ENCODE peak calls at places on chromosomes 7 and 10, in nine cellular contexts. One of them, this sample, is unnamed.

GRCh38 chr10:5625992-5626777 is 40.2 kb downstream of the ASB13 start:
- DNase-seq in right lobe of liver: peak
- DNase-seq in cardiac muscle cell: no peak
- DNase-seq in PC-3: no peak
- DNase-seq in body of pancreas: peak
- DNase-seq in fibroblast of mammary gland: no peak
- DNase-seq in HL-60: no peak
- DNase-seq in OCI-LY7: no peak
- DNase-seq in Panc1: no peak
- DNase-seq in this sample: no peak

GRCh38 chr7:7819442-7820247 is 101.2 kb upstream of the RPA3 start:
- DNase-seq in right lobe of liver: no peak
- DNase-seq in cardiac muscle cell: no peak
- DNase-seq in PC-3: no peak
- DNase-seq in body of pancreas: no peak
- DNase-seq in fibroblast of mammary gland: no peak
- DNase-seq in HL-60: no peak
- DNase-seq in OCI-LY7: no peak
- DNase-seq in Panc1: no peak
- DNase-seq in this sample: no peak

GRCh38 chr7:122887198-122887597 is 938 bp upstream of the CADPS2 start:
- DNase-seq in right lobe of liver: peak
- DNase-seq in cardiac muscle cell: peak
- DNase-seq in PC-3: peak
- DNase-seq in body of pancreas: peak
- DNase-seq in fibroblast of mammary gland: peak
- DNase-seq in HL-60: no peak
- DNase-seq in OCI-LY7: no peak
- DNase-seq in Panc1: peak
- DNase-seq in this sample: no peak

GRCh38 chr10:110756886-110757285 is 112.8 kb downstream of the RBM20 start:
- DNase-seq in right lobe of liver: no peak
- DNase-seq in cardiac muscle cell: no peak
- DNase-seq in PC-3: no peak
- DNase-seq in body of pancreas: no peak
- DNase-seq in fibroblast of mammary gland: no peak
- DNase-seq in HL-60: no peak
- DNase-seq in OCI-LY7: no peak
- DNase-seq in Panc1: no peak
- DNase-seq in this sample: no peak

GRCh38 chr7:19982841-19983835 is 209.7 kb upstream of the TMEM196 start:
- DNase-seq in right lobe of liver: no peak
- DNase-seq in cardiac muscle cell: peak
- DNase-seq in PC-3: peak
- DNase-seq in body of pancreas: peak
- DNase-seq in fibroblast of mammary gland: peak
- DNase-seq in HL-60: no peak
- DNase-seq in OCI-LY7: peak
- DNase-seq in Panc1: no peak
- DNase-seq in this sample: no peak

GRCh38 chr7:43700646-43701501 is 28.4 kb downstream of the COA1 start:
- DNase-seq in right lobe of liver: no peak
- DNase-seq in cardiac muscle cell: no peak
- DNase-seq in PC-3: no peak
- DNase-seq in body of pancreas: no peak
- DNase-seq in fibroblast of mammary gland: no peak
- DNase-seq in HL-60: no peak
- DNase-seq in OCI-LY7: no peak
- DNase-seq in Panc1: no peak
- DNase-seq in this sample: no peak

GRCh38 chr10:132942740-132943554 is 577 bp upstream of the CFAP46 start:
- DNase-seq in right lobe of liver: peak
- DNase-seq in cardiac muscle cell: no peak
- DNase-seq in PC-3: no peak
- DNase-seq in body of pancreas: no peak
- DNase-seq in fibroblast of mammary gland: no peak
- DNase-seq in HL-60: no peak
- DNase-seq in OCI-LY7: no peak
- DNase-seq in Panc1: no peak
- DNase-seq in this sample: no peak

GRCh38 chr10:89355373-89355772 is 22.5 kb upstream of the IFIT1B start:
- DNase-seq in right lobe of liver: no peak
- DNase-seq in cardiac muscle cell: peak
- DNase-seq in PC-3: peak
- DNase-seq in body of pancreas: no peak
- DNase-seq in fibroblast of mammary gland: peak
- DNase-seq in HL-60: no peak
- DNase-seq in OCI-LY7: no peak
- DNase-seq in Panc1: no peak
- DNase-seq in this sample: peak

GRCh38 chr7:57215423-57215822 is 83.2 kb upstream of the ZNF479 start:
- DNase-seq in right lobe of liver: peak
- DNase-seq in cardiac muscle cell: no peak
- DNase-seq in PC-3: no peak
- DNase-seq in body of pancreas: no peak
- DNase-seq in fibroblast of mammary gland: no peak
- DNase-seq in HL-60: no peak
- DNase-seq in OCI-LY7: no peak
- DNase-seq in Panc1: no peak
- DNase-seq in this sample: no peak

GRCh38 chr10:21750424-21750823 is 216.4 kb downstream of the MLLT10 start:
- DNase-seq in right lobe of liver: no peak
- DNase-seq in cardiac muscle cell: no peak
- DNase-seq in PC-3: peak
- DNase-seq in body of pancreas: no peak
- DNase-seq in fibroblast of mammary gland: peak
- DNase-seq in HL-60: no peak
- DNase-seq in OCI-LY7: no peak
- DNase-seq in Panc1: no peak
- DNase-seq in this sample: no peak

GRCh38 chr7:130491841-130492518 is at the start of gene MEST:
- DNase-seq in right lobe of liver: peak
- DNase-seq in cardiac muscle cell: peak
- DNase-seq in PC-3: no peak
- DNase-seq in body of pancreas: peak
- DNase-seq in fibroblast of mammary gland: no peak
- DNase-seq in HL-60: no peak
- DNase-seq in OCI-LY7: no peak
- DNase-seq in Panc1: no peak
- DNase-seq in this sample: no peak

GRCh38 chr7:25970381-25970780 is 181.6 kb upstream of the NFE2L3 start:
- DNase-seq in right lobe of liver: no peak
- DNase-seq in cardiac muscle cell: no peak
- DNase-seq in PC-3: no peak
- DNase-seq in body of pancreas: no peak
- DNase-seq in fibroblast of mammary gland: no peak
- DNase-seq in HL-60: no peak
- DNase-seq in OCI-LY7: no peak
- DNase-seq in Panc1: no peak
- DNase-seq in this sample: no peak

GRCh38 chr10:1004294-1004693 is 16.1 kb downstream of the GTPBP4 start:
- DNase-seq in right lobe of liver: no peak
- DNase-seq in cardiac muscle cell: no peak
- DNase-seq in PC-3: no peak
- DNase-seq in body of pancreas: no peak
- DNase-seq in fibroblast of mammary gland: no peak
- DNase-seq in HL-60: no peak
- DNase-seq in OCI-LY7: no peak
- DNase-seq in Panc1: no peak
- DNase-seq in this sample: no peak

DNA sequence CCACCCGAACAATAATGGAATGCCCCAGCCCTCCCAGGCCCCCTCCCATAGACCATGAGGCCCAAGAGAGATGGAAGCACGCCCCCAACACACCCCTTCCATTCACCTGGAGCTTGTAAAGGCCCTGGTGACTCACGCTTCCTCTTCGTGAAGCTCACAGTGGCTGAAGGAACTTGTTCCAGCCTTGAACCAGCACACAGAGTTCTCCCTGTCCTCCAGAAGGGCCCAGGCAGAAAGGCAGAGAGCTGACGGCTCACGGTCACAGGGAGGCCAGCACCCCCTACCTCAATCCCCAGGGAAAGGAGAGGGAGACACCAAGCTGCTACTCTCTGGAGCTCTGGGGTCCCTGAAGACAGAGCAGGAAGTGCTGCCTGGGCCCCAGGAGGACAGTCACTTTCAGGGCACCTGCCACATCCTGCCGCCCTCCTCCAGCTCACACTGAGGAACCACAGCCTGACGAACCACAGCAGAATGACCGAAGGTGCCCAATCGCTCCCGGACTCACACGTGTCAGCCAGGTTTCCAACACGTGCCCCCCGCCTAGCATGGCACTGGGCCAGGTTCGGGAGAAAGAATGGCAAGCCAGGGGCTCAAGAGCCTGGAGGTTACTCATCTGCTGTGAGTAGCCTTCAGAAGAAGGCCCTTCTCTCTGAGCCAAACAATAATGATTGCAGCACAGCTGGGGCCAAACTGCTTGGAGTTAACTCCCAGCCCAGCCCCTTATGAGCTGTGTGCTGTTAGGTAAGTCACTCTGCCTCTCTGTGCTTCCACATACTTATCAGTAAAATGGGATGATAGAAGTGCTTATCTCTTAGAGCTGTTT is 52.8 kb downstream of the DLG5 start:
- DNase-seq in right lobe of liver: no peak
- DNase-seq in cardiac muscle cell: peak
- DNase-seq in PC-3: peak
- DNase-seq in body of pancreas: peak
- DNase-seq in fibroblast of mammary gland: peak
- DNase-seq in HL-60: peak
- DNase-seq in OCI-LY7: peak
- DNase-seq in Panc1: no peak
- DNase-seq in this sample: peak
- H3K4me3 ChIP-seq in right lobe of liver: no peak
- H3K4me3 ChIP-seq in cardiac muscle cell: no peak
- H3K4me3 ChIP-seq in PC-3: peak
- H3K4me3 ChIP-seq in body of pancreas: no peak
- H3K4me3 ChIP-seq in fibroblast of mammary gland: no peak
- H3K4me3 ChIP-seq in HL-60: no peak
- H3K4me3 ChIP-seq in OCI-LY7: no peak
- H3K4me3 ChIP-seq in Panc1: no peak
- H3K4me3 ChIP-seq in this sample: no peak

GRCh38 chr7:119175916-119176627 is 951.6 kb downstream of the ANKRD7 start:
- DNase-seq in right lobe of liver: no peak
- DNase-seq in cardiac muscle cell: peak
- DNase-seq in PC-3: peak
- DNase-seq in body of pancreas: peak
- DNase-seq in fibroblast of mammary gland: peak
- DNase-seq in HL-60: peak
- DNase-seq in OCI-LY7: peak
- DNase-seq in Panc1: peak
- DNase-seq in this sample: no peak
- TF ChIP-seq CTCF in right lobe of liver: peak
- TF ChIP-seq CTCF in cardiac muscle cell: peak
- TF ChIP-seq CTCF in PC-3: peak
- TF ChIP-seq CTCF in body of pancreas: peak
- TF ChIP-seq CTCF in fibroblast of mammary gland: peak
- TF ChIP-seq CTCF in HL-60: peak
- TF ChIP-seq CTCF in OCI-LY7: peak
- TF ChIP-seq CTCF in Panc1: peak
- TF ChIP-seq CTCF in this sample: peak

GRCh38 chr7:151856098-151856497 is 20.8 kb downstream of the PRKAG2 start:
- DNase-seq in right lobe of liver: no peak
- DNase-seq in cardiac muscle cell: no peak
- DNase-seq in PC-3: peak
- DNase-seq in body of pancreas: no peak
- DNase-seq in fibroblast of mammary gland: no peak
- DNase-seq in HL-60: no peak
- DNase-seq in OCI-LY7: no peak
- DNase-seq in Panc1: no peak
- DNase-seq in this sample: no peak

GRCh38 chr7:151858456-151858855 is 18.5 kb downstream of the PRKAG2 start:
- DNase-seq in right lobe of liver: no peak
- DNase-seq in cardiac muscle cell: no peak
- DNase-seq in PC-3: no peak
- DNase-seq in body of pancreas: no peak
- DNase-seq in fibroblast of mammary gland: no peak
- DNase-seq in HL-60: no peak
- DNase-seq in OCI-LY7: no peak
- DNase-seq in Panc1: no peak
- DNase-seq in this sample: no peak

GRCh38 chr7:151856516-151856915 is 20.4 kb downstream of the PRKAG2 start:
- DNase-seq in right lobe of liver: no peak
- DNase-seq in cardiac muscle cell: no peak
- DNase-seq in PC-3: no peak
- DNase-seq in body of pancreas: no peak
- DNase-seq in fibroblast of mammary gland: no peak
- DNase-seq in HL-60: no peak
- DNase-seq in OCI-LY7: no peak
- DNase-seq in Panc1: no peak
- DNase-seq in this sample: no peak

GRCh38 chr7:151857866-151858440 is 19.0 kb downstream of the PRKAG2 start:
- DNase-seq in right lobe of liver: no peak
- DNase-seq in cardiac muscle cell: no peak
- DNase-seq in PC-3: no peak
- DNase-seq in body of pancreas: no peak
- DNase-seq in fibroblast of mammary gland: no peak
- DNase-seq in HL-60: no peak
- DNase-seq in OCI-LY7: no peak
- DNase-seq in Panc1: no peak
- DNase-seq in this sample: no peak

GRCh38 chr7:151857412-151857811 is 19.5 kb downstream of the PRKAG2 start:
- DNase-seq in right lobe of liver: no peak
- DNase-seq in cardiac muscle cell: no peak
- DNase-seq in PC-3: no peak
- DNase-seq in body of pancreas: no peak
- DNase-seq in fibroblast of mammary gland: no peak
- DNase-seq in HL-60: no peak
- DNase-seq in OCI-LY7: no peak
- DNase-seq in Panc1: no peak
- DNase-seq in this sample: no peak
- H3K4me3 ChIP-seq in right lobe of liver: no peak
- H3K4me3 ChIP-seq in cardiac muscle cell: no peak
- H3K4me3 ChIP-seq in PC-3: no peak
- H3K4me3 ChIP-seq in body of pancreas: no peak
- H3K4me3 ChIP-seq in fibroblast of mammary gland: no peak
- H3K4me3 ChIP-seq in HL-60: no peak
- H3K4me3 ChIP-seq in OCI-LY7: no peak
- H3K4me3 ChIP-seq in Panc1: no peak
- H3K4me3 ChIP-seq in this sample: no peak

GRCh38 chr7:134612197-134612596 is 34.5 kb upstream of the BPGM start:
- DNase-seq in right lobe of liver: no peak
- DNase-seq in cardiac muscle cell: no peak
- DNase-seq in PC-3: peak
- DNase-seq in body of pancreas: no peak
- DNase-seq in fibroblast of mammary gland: no peak
- DNase-seq in HL-60: no peak
- DNase-seq in OCI-LY7: no peak
- DNase-seq in Panc1: no peak
- DNase-seq in this sample: no peak
- TF ChIP-seq CTCF in right lobe of liver: no peak
- TF ChIP-seq CTCF in cardiac muscle cell: no peak
- TF ChIP-seq CTCF in PC-3: peak
- TF ChIP-seq CTCF in body of pancreas: no peak
- TF ChIP-seq CTCF in fibroblast of mammary gland: no peak
- TF ChIP-seq CTCF in HL-60: no peak
- TF ChIP-seq CTCF in OCI-LY7: no peak
- TF ChIP-seq CTCF in Panc1: no peak
- TF ChIP-seq CTCF in this sample: no peak

DNA sequence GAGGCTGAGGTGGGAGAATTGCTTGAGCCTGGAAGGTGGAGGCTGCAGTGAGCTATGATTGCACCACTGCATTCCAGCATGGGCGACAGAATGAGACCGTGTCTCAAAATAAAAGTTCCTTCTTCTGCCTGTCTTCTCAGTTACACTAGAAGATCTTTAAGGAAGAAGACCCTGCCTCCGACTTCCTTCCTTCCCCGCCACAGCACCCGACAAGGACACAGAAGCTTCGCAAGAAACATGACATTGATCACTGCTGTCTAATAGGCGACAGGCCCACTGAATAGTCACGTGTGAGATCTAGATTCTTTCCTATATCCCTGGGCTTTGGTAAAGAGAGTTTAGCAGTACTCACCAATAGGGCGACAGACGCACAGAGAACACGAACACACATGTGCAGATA is 118.2 kb downstream of the PRPF18 start:
- DNase-seq in right lobe of liver: no peak
- DNase-seq in cardiac muscle cell: no peak
- DNase-seq in PC-3: no peak
- DNase-seq in body of pancreas: no peak
- DNase-seq in fibroblast of mammary gland: no peak
- DNase-seq in HL-60: no peak
- DNase-seq in OCI-LY7: no peak
- DNase-seq in Panc1: no peak
- DNase-seq in this sample: no peak
- H3K4me3 ChIP-seq in right lobe of liver: peak
- H3K4me3 ChIP-seq in cardiac muscle cell: no peak
- H3K4me3 ChIP-seq in PC-3: no peak
- H3K4me3 ChIP-seq in body of pancreas: no peak
- H3K4me3 ChIP-seq in fibroblast of mammary gland: peak
- H3K4me3 ChIP-seq in HL-60: no peak
- H3K4me3 ChIP-seq in OCI-LY7: no peak
- H3K4me3 ChIP-seq in Panc1: no peak
- H3K4me3 ChIP-seq in this sample: peak